ENCODE peak calls at places on chromosomes 12 and 14, in four cellular contexts. N is K562, J is T47D, Q is HCT116. K is an unnamed sample.

GRCh38 chr12:21939435-21939834 is 1.8 kb downstream of the ABCC9 start:
- DNase-seq in J (no peak), N (peak), Q (no peak), K (no peak)

GRCh38 chr14:59583755-59584154 is 7.1 kb upstream of the CCDC175 start:
- DNase-seq in N (no peak), J (no peak), Q (no peak), K (no peak)

GRCh38 chr14:100585448-100586152 is 1.6 kb downstream of the BEGAIN start:
- DNase-seq in N (no peak), Q (no peak), J (no peak), K (no peak)

GRCh38 chr12:124120718-124121117 is 147.7 kb downstream of the ZNF664 start:
- DNase-seq in J (no peak), Q (no peak), N (no peak), K (no peak)

GRCh38 chr12:20946732-20947131 is 136.2 kb downstream of the SLCO1B3 start:
- DNase-seq in Q (peak), J (peak), N (peak), K (no peak)

GRCh38 chr14:92633274-92633616 is 115.2 kb downstream of the LGMN start:
- DNase-seq in J (no peak), N (no peak), Q (no peak), K (no peak)

GRCh38 chr14:74401504-74402241 is 24.3 kb downstream of the SYNDIG1L start:
- DNase-seq in J (no peak), Q (no peak), N (peak), K (no peak)

GRCh38 chr14:91009501-91010152 is 50.8 kb downstream of the RPS6KA5 start:
- DNase-seq in Q (no peak), J (no peak), N (no peak), K (no peak)

GRCh38 chr14:103196716-103197115 is 73.5 kb downstream of the TNFAIP2 start:
- DNase-seq in Q (no peak), J (no peak), N (no peak), K (no peak)

GRCh38 chr12:538731-539539 is 79.2 kb downstream of the B4GALNT3 start:
- DNase-seq in Q (peak), J (peak), N (no peak), K (no peak)

GRCh38 chr12:93778306-93778705 is 101.1 kb downstream of the CRADD start:
- DNase-seq in Q (no peak), N (no peak), J (no peak), K (no peak)

GRCh38 chr14:101620821-101621785 is 59.8 kb downstream of the DIO3 start:
- DNase-seq in Q (no peak), N (no peak), J (no peak), K (no peak)

GRCh38 chr14:99467338-99468075 is 13.2 kb downstream of the SETD3 start:
- DNase-seq in N (no peak), J (no peak), Q (no peak), K (no peak)

DNA sequence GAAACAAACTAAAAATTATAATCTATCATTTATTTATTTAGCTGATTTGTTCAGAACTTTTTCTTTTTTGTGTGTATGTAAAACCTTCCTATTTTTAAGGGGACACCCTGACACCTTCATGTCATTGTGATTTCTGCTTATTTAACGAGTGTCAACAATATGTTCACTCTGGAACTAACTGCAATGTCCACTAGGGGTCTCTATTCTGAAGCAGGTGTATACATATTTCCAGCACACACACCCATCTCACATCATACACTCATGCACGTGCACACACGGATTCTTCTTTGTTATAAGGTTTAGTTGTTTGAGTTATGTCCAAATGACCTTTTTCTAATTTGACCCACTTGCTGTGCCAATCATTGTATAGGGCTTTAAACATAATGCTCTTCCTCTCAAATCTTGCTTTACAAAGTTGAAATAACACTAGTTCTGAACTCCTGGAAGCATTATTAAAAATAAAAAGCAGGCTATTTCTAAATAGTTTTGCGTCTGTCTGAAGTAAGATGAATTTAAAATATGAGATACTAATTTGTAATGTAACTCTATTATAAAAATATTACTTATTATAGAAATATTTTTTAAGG is 15.5 kb downstream of the E2F7 start:
- DNase-seq in Q (peak), J (peak), N (peak), K (no peak)
- TF ChIP-seq JUND in Q (no peak), J (no peak), N (no peak), K (no peak)

GRCh38 chr12:24083787-24084186 is 134.3 kb upstream of the SOX5 start:
- DNase-seq in J (no peak), Q (no peak), N (no peak), K (no peak)
- TF ChIP-seq JUND in J (no peak), Q (no peak), N (no peak), K (no peak)

GRCh38 chr14:33123281-33123680 is 184.6 kb downstream of the NPAS3 start:
- DNase-seq in Q (no peak), N (no peak), J (no peak), K (no peak)
- TF ChIP-seq JUND in Q (no peak), N (no peak), J (no peak), K (no peak)

GRCh38 chr12:65113621-65114035 is 7.5 kb downstream of the WIF1 start:
- DNase-seq in N (no peak), J (no peak), Q (no peak), K (no peak)
- TF ChIP-seq JUND in N (no peak), J (no peak), Q (no peak), K (no peak)

GRCh38 chr12:7155471-7156034 is 25.4 kb downstream of the CLSTN3 start:
- DNase-seq in J (peak), N (no peak), Q (no peak), K (no peak)
- TF ChIP-seq JUND in J (no peak), N (no peak), Q (no peak), K (no peak)